ENCODE peak calls at places on chromosomes 7 and 10, in six cellular contexts. One of them, this sample, is unnamed.

GRCh38 chr7:29336851-29337627 is 142.5 kb downstream of the CHN2 start:
- DNase-seq in hypothalamus: peak; percentile 44
- DNase-seq in tibial artery: no peak
- DNase-seq in adrenal gland: no peak
- DNase-seq in glutamatergic neuron: no peak
- DNase-seq in RPMI8226: no peak
- DNase-seq in this sample: no peak

GRCh38 chr10:58175990-58176910 is 91.4 kb downstream of the IPMK start:
- DNase-seq in glutamatergic neuron: no peak
- DNase-seq in adrenal gland: no peak
- DNase-seq in tibial artery: no peak
- DNase-seq in RPMI8226: no peak
- DNase-seq in hypothalamus: no peak
- DNase-seq in this sample: no peak

GRCh38 chr7:2431260-2431867 is 28.0 kb downstream of the CHST12 start:
- DNase-seq in tibial artery: no peak
- DNase-seq in adrenal gland: no peak
- DNase-seq in hypothalamus: no peak
- DNase-seq in glutamatergic neuron: no peak
- DNase-seq in RPMI8226: no peak
- DNase-seq in this sample: no peak

GRCh38 chr7:151114151-151115090 is 28.1 kb downstream of the AGAP3 start:
- DNase-seq in glutamatergic neuron: peak; percentile 58
- DNase-seq in adrenal gland: no peak
- DNase-seq in tibial artery: no peak
- DNase-seq in hypothalamus: no peak
- DNase-seq in RPMI8226: no peak
- DNase-seq in this sample: peak; percentile 77

GRCh38 chr10:70368774-70369482 is 13.5 kb downstream of the LRRC20 start:
- DNase-seq in glutamatergic neuron: no peak
- DNase-seq in adrenal gland: no peak
- DNase-seq in RPMI8226: no peak
- DNase-seq in tibial artery: no peak
- DNase-seq in hypothalamus: no peak
- DNase-seq in this sample: no peak

GRCh38 chr7:77383333-77383740 is 32.8 kb downstream of the GSAP start:
- DNase-seq in glutamatergic neuron: no peak
- DNase-seq in tibial artery: no peak
- DNase-seq in adrenal gland: no peak
- DNase-seq in hypothalamus: no peak
- DNase-seq in RPMI8226: no peak
- DNase-seq in this sample: no peak

GRCh38 chr10:124955872-124956271 is 13.9 kb downstream of the ZRANB1 start:
- DNase-seq in tibial artery: no peak
- DNase-seq in RPMI8226: no peak
- DNase-seq in hypothalamus: no peak
- DNase-seq in glutamatergic neuron: no peak
- DNase-seq in adrenal gland: no peak
- DNase-seq in this sample: no peak

GRCh38 chr7:96657347-96658010 is 52.2 kb downstream of the SEM1 start:
- DNase-seq in tibial artery: no peak
- DNase-seq in RPMI8226: no peak
- DNase-seq in hypothalamus: no peak
- DNase-seq in glutamatergic neuron: no peak
- DNase-seq in adrenal gland: no peak
- DNase-seq in this sample: no peak

GRCh38 chr7:157018997-157019591 is 8.6 kb upstream of the MNX1 start:
- DNase-seq in hypothalamus: no peak
- DNase-seq in tibial artery: no peak
- DNase-seq in glutamatergic neuron: no peak
- DNase-seq in RPMI8226: no peak
- DNase-seq in adrenal gland: no peak
- DNase-seq in this sample: no peak

GRCh38 chr7:71239517-71239916 is 107.6 kb downstream of the GALNT17 start:
- DNase-seq in adrenal gland: no peak
- DNase-seq in hypothalamus: no peak
- DNase-seq in RPMI8226: no peak
- DNase-seq in tibial artery: no peak
- DNase-seq in glutamatergic neuron: no peak
- DNase-seq in this sample: no peak

GRCh38 chr7:92527300-92528187 is 776 bp downstream of the PEX1 start:
- DNase-seq in tibial artery: peak; percentile 28
- DNase-seq in hypothalamus: peak; percentile 36
- DNase-seq in glutamatergic neuron: peak; percentile 63
- DNase-seq in RPMI8226: peak; percentile 79
- DNase-seq in adrenal gland: peak; percentile 77
- DNase-seq in this sample: no peak

GRCh38 chr10:103645141-103646054 is 151.9 kb downstream of the NEURL1 start:
- DNase-seq in tibial artery: peak; percentile 78
- DNase-seq in glutamatergic neuron: no peak
- DNase-seq in adrenal gland: peak; percentile 89
- DNase-seq in RPMI8226: peak; percentile 2
- DNase-seq in hypothalamus: peak; percentile 38
- DNase-seq in this sample: peak; percentile 63

GRCh38 chr7:33716581-33717477 is 188.5 kb upstream of the BMPER start:
- DNase-seq in hypothalamus: no peak
- DNase-seq in glutamatergic neuron: no peak
- DNase-seq in adrenal gland: no peak
- DNase-seq in RPMI8226: peak; percentile 31
- DNase-seq in tibial artery: no peak
- DNase-seq in this sample: no peak